ENCODE peak calls at places on chromosomes 11 and 22, in eight cellular contexts. B, Q, G, Z, M, I, C and D are unnamed samples.
A peak's percentile ranks its signal among the peaks of the same experiment; 100 is the strongest.

GRCh38 chr22:17946691-17947367 is 77.5 kb downstream of the MICAL3 start:
- DNase-seq in Q (no peak), M (no peak), I (no peak), B (no peak), C (peak; percentile 42), Z (no peak), G (no peak), D (no peak)

GRCh38 chr11:59918987-59919589 is 19.1 kb upstream of the OOSP1 start:
- DNase-seq in Q (no peak), G (no peak), M (no peak), I (no peak), Z (no peak), C (no peak), B (no peak), D (peak; percentile 45)

GRCh38 chr11:69983571-69983877 is 94.6 kb upstream of the ANO1 start:
- DNase-seq in I (no peak), Q (no peak), C (no peak), M (no peak), Z (no peak), G (no peak), B (no peak), D (no peak)

GRCh38 chr11:17382046-17382728 is 6.3 kb downstream of the KCNJ11 start:
- DNase-seq in G (no peak), M (no peak), C (no peak), Q (no peak), I (no peak), B (no peak), Z (no peak), D (no peak)

GRCh38 chr22:44449683-44450425 is 48.2 kb downstream of the RTL6 start:
- DNase-seq in C (peak; percentile 18), B (no peak), I (no peak), Q (no peak), M (no peak), G (no peak), Z (no peak), D (no peak)

GRCh38 chr11:64450168-64450560 is 91.2 kb downstream of the RPS6KA4 start:
- DNase-seq in M (no peak), I (no peak), B (no peak), C (no peak), Z (no peak), G (no peak), Q (no peak), D (no peak)

GRCh38 chr11:103978588-103979580 is 57.6 kb upstream of the DDI1 start:
- DNase-seq in C (no peak), B (no peak), G (no peak), Z (no peak), I (no peak), M (no peak), Q (no peak), D (no peak)

GRCh38 chr11:75813126-75813525 is 1.9 kb upstream of the UVRAG start:
- DNase-seq in Z (no peak), B (no peak), G (no peak), C (no peak), Q (no peak), M (no peak), I (no peak), D (no peak)

GRCh38 chr22:17969732-17970131 is 54.6 kb downstream of the MICAL3 start:
- DNase-seq in I (no peak), G (no peak), M (peak; percentile 62), Z (peak; percentile 68), B (no peak), C (peak; percentile 95), Q (no peak), D (no peak)

GRCh38 chr11:20373102-20373501 is 9.6 kb downstream of the HTATIP2 start:
- DNase-seq in C (no peak), B (no peak), M (no peak), I (no peak), G (no peak), Q (no peak), Z (no peak), D (no peak)

GRCh38 chr22:21961886-21962654 is 9.4 kb upstream of the PPM1F start:
- DNase-seq in Z (no peak), G (no peak), M (no peak), Q (no peak), B (no peak), I (no peak), C (peak; percentile 97), D (peak; percentile 71)

GRCh38 chr22:17368727-17369552 is at the start of gene CECR2:
- DNase-seq in M (no peak), I (peak; percentile 76), G (no peak), C (no peak), Z (peak; percentile 61), B (no peak), Q (peak; percentile 83), D (no peak)

GRCh38 chr11:70476669-70477068 is 78.3 kb downstream of the CTTN start:
- DNase-seq in I (no peak), G (no peak), C (peak; percentile 89), M (no peak), Q (no peak), Z (no peak), B (peak; percentile 58), D (peak; percentile 67)

GRCh38 chr11:83865636-83866461 is 579.7 kb upstream of the CCDC90B start:
- DNase-seq in G (no peak), I (no peak), Q (no peak), M (no peak), Z (no peak), B (no peak), C (no peak), D (no peak)

GRCh38 chr22:33116846-33117547 is 58.8 kb upstream of the SYN3 start:
- DNase-seq in I (no peak), Q (no peak), M (no peak), G (no peak), B (no peak), C (no peak), Z (no peak), D (peak; percentile 67)

GRCh38 chr22:44658371-44658953 is 43.5 kb upstream of the PRR5 start:
- DNase-seq in Q (peak; percentile 86), C (peak; percentile 84), M (peak; percentile 59), G (peak; percentile 67), Z (no peak), I (no peak), B (peak; percentile 68), D (peak; percentile 85)

GRCh38 chr11:128261011-128261421 is 326.3 kb downstream of the ETS1 start:
- DNase-seq in Q (no peak), B (no peak), G (no peak), M (no peak), Z (no peak), C (no peak), I (no peak), D (no peak)

GRCh38 chr11:128515766-128516466 is 71.4 kb downstream of the ETS1 start:
- DNase-seq in I (no peak), M (no peak), C (no peak), B (no peak), G (no peak), Q (no peak), Z (no peak), D (no peak)

GRCh38 chr22:22218302-22218701 is 26.3 kb upstream of the VPREB1 start:
- DNase-seq in M (no peak), C (no peak), Q (no peak), B (no peak), G (no peak), I (no peak), Z (no peak), D (no peak)

GRCh38 chr11:134522782-134523570 is 110.9 kb upstream of the B3GAT1 start:
- DNase-seq in M (no peak), I (no peak), Q (peak; percentile 34), B (peak; percentile 59), Z (no peak), G (no peak), C (peak; percentile 64), D (no peak)

GRCh38 chr22:17198188-17199130 is 20.8 kb downstream of the ADA2 start:
- DNase-seq in G (no peak), I (no peak), M (no peak), Z (no peak), B (no peak), Q (peak; percentile 67), C (peak; percentile 19), D (no peak)

GRCh38 chr11:68302256-68303054 is 9.9 kb upstream of the LRP5 start:
- DNase-seq in Q (no peak), G (peak; percentile 85), Z (no peak), I (no peak), C (peak; percentile 45), M (no peak), B (no peak), D (peak; percentile 34)

GRCh38 chr11:124170801-124171586 is 12.2 kb upstream of the OR10D3 start:
- DNase-seq in I (no peak), G (no peak), C (no peak), Z (no peak), M (no peak), Q (no peak), B (no peak), D (no peak)

DNA sequence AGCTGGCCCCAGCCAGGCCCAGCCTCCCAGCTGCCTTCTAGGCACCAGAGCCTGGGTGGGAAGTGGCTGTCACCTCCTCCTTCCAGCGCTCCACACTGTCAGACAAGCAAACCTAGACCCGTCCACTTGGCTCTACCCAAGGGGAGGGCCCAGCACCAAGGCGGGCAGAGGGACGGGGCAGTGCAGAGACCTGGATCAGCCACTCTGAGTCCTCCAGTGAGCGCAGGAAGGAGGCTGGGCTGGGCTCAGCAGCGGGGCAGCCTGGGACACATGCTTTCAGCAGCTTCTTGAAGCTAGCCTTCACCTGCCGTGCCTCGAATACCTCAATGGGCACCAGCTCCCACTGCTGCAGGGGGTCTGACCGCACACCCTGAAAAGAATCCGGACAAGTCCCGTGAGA is 18.8 kb downstream of the SBF1 start:
- DNase-seq in G (no peak), M (no peak), B (no peak), C (no peak), Z (no peak), Q (no peak), I (no peak), D (no peak)
- H3K36me3 ChIP-seq in G (peaks cover 6% of the 10 kb centered on the region), M (peaks cover 43% of the 10 kb centered on the region), B (peaks cover 23% of the 10 kb centered on the region), C (peaks cover 54% of the 10 kb centered on the region), Z (peaks cover 59% of the 10 kb centered on the region), Q (peaks cover 98% of the 10 kb centered on the region), I (peaks cover 6% of the 10 kb centered on the region), D (peaks cover 34% of the 10 kb centered on the region)

GRCh38 chr22:47193606-47194316 is 431.3 kb downstream of the TBC1D22A start:
- DNase-seq in B (peak; percentile 45), C (peak; percentile 82), Q (peak; percentile 26), Z (peak; percentile 43), G (no peak), M (no peak), I (no peak), D (no peak)
- H3K36me3 ChIP-seq in B (no peaks in the 10 kb centered on the region), C (no peaks in the 10 kb centered on the region), Q (no peaks in the 10 kb centered on the region), Z (no peaks in the 10 kb centered on the region), G (no peaks in the 10 kb centered on the region), M (no peaks in the 10 kb centered on the region), I (no peaks in the 10 kb centered on the region), D (no peaks in the 10 kb centered on the region)

GRCh38 chr22:20578192-20578591 is 70.8 kb downstream of the MED15 start:
- DNase-seq in B (no peak), G (no peak), C (peak; percentile 41), I (no peak), Z (no peak), M (no peak), Q (peak; percentile 63), D (no peak)
- H3K36me3 ChIP-seq in B (peaks cover 1% of the 10 kb centered on the region), G (peaks cover 4% of the 10 kb centered on the region), C (peaks cover 81% of the 10 kb centered on the region), I (peaks cover 13% of the 10 kb centered on the region), Z (peaks cover 45% of the 10 kb centered on the region), M (peaks cover 68% of the 10 kb centered on the region), Q (peaks cover 73% of the 10 kb centered on the region), D (peaks cover 64% of the 10 kb centered on the region)

DNA sequence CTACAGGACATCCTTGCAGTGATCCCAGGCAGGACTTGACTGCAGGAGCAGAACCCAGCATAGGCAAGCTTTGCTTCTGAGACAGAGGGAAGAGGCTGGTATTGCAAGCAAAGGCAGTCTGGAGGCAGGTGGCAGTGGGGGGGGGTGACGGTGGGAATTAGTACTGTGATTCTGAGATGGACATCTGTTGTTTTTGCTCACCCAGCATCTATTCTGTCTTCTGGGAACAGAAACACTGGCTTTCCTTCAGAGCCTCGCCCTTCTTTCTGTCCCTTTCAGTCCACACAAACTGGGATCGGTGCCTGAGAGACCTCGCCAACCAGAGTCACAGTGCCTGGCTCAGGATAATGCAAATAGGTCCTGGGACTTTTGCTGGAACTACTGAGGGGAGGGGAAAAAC is 31.2 kb upstream of the RASL10A start:
- DNase-seq in Q (peak; percentile 77), G (no peak), Z (no peak), C (peak; percentile 35), B (no peak), M (no peak), I (no peak), D (no peak)
- H3K36me3 ChIP-seq in Q (peaks cover 71% of the 10 kb centered on the region), G (peaks cover 3% of the 10 kb centered on the region), Z (peaks cover 63% of the 10 kb centered on the region), C (peaks cover 53% of the 10 kb centered on the region), B (peaks cover 7% of the 10 kb centered on the region), M (peaks cover 18% of the 10 kb centered on the region), I (peaks cover 18% of the 10 kb centered on the region), D (peaks cover 48% of the 10 kb centered on the region)